ENCODE peak calls at places on chromosomes 6 and 20, in eight cellular contexts. R is SJSA1; W is C1 segment of cervical spinal cord; N is progenitor cell of endocrine pancreas; P is M059J; E is hippocampal formation; M is stimulated activated CD4-positive, alpha-beta T cell treated with anti-CD3 and anti-CD28 coated beads, Interleukin-1b, Interleukin-23, amount 100 ng/mL, for 1 hour; L is posterior cingulate gyrus. S is an unnamed sample.

GRCh38 chr6:43703512-43704429 is 16.2 kb upstream of the MRPS18A start:
- DNase-seq in R (no peak), P (no peak), N (no peak), W (no peak), M (no peak), L (no peak), E (no peak), S (no peak)

GRCh38 chr6:138865480-138866101 is 69.7 kb downstream of the ECT2L start:
- DNase-seq in E (no peak), R (no peak), N (no peak), L (no peak), M (no peak), P (no peak), W (no peak), S (no peak)

GRCh38 chr6:131059486-131059885 is 3.6 kb downstream of the EPB41L2 start:
- DNase-seq in N (no peak), E (no peak), M (no peak), R (peak), W (no peak), P (peak), L (no peak), S (peak)

GRCh38 chr6:166405416-166405815 is 22.7 kb upstream of the MPC1 start:
- DNase-seq in E (no peak), M (no peak), R (no peak), N (no peak), L (peak), P (no peak), W (no peak), S (no peak)

GRCh38 chr20:34834459-34834893 is 9.0 kb upstream of the NCOA6 start:
- DNase-seq in N (no peak), P (peak), E (no peak), R (no peak), W (no peak), M (no peak), L (no peak), S (peak)

GRCh38 chr6:157997893-157998608 is 16.4 kb downstream of the SYNJ2 start:
- DNase-seq in M (no peak), E (no peak), N (no peak), R (no peak), L (peak), P (no peak), W (no peak), S (no peak)

GRCh38 chr6:140062042-140063041 is 687.9 kb upstream of the CITED2 start:
- DNase-seq in R (peak), E (no peak), L (no peak), W (no peak), M (no peak), P (peak), N (no peak), S (peak)

GRCh38 chr20:38113401-38114325 is 51.4 kb downstream of the TGM2 start:
- DNase-seq in N (no peak), E (no peak), P (peak), M (no peak), L (no peak), R (peak), W (no peak), S (no peak)

GRCh38 chr20:49478266-49478665 is 4.2 kb downstream of the KCNB1 start:
- DNase-seq in E (no peak), R (no peak), W (no peak), P (no peak), N (no peak), M (no peak), L (no peak), S (no peak)

GRCh38 chr6:104218132-104218531 is 641.6 kb downstream of the HACE1 start:
- DNase-seq in E (no peak), P (peak), M (no peak), L (no peak), N (no peak), R (no peak), W (no peak), S (no peak)

GRCh38 chr6:5302995-5303622 is 41.8 kb downstream of the FARS2 start:
- DNase-seq in E (no peak), M (peak), N (peak), R (no peak), L (no peak), W (no peak), P (peak), S (peak)

GRCh38 chr6:129138739-129139405 is 255.9 kb downstream of the LAMA2 start:
- DNase-seq in L (no peak), E (no peak), P (no peak), N (no peak), R (no peak), W (no peak), M (no peak), S (no peak)

GRCh38 chr20:57249073-57249472 is 17.4 kb downstream of the BMP7 start:
- DNase-seq in M (no peak), N (no peak), E (no peak), W (no peak), L (no peak), R (no peak), P (no peak), S (no peak)

GRCh38 chr6:25893778-25894177 is 19.7 kb upstream of the SLC17A3 start:
- DNase-seq in W (no peak), N (no peak), M (no peak), L (no peak), P (no peak), R (no peak), E (no peak), S (no peak)

GRCh38 chr20:38859070-38859690 is 53.7 kb downstream of the PPP1R16B start:
- DNase-seq in L (no peak), M (no peak), E (no peak), P (no peak), N (no peak), W (no peak), R (no peak), S (no peak)

GRCh38 chr6:75893058-75893775 is 144.2 kb downstream of the MYO6 start:
- DNase-seq in P (peak), L (no peak), N (no peak), E (no peak), M (no peak), R (no peak), W (no peak), S (peak)

GRCh38 chr6:106540907-106541306 is 88.4 kb downstream of the RTN4IP1 start:
- DNase-seq in M (no peak), W (no peak), P (no peak), N (no peak), E (no peak), R (no peak), L (no peak), S (no peak)

GRCh38 chr20:2515203-2515602 is 6.5 kb upstream of the ZNF343 start:
- DNase-seq in N (no peak), E (no peak), L (no peak), R (no peak), W (no peak), M (no peak), P (no peak), S (no peak)